ENCODE peak calls at places on chromosomes 1 and 21, in eight cellular contexts. O, M, Y, N, V, Q, S and J are unnamed samples. For H3K9me3, the result is how much of the 10 kb centered on the place peaks cover.

GRCh38 chr1:201582261-201582951 is 43.5 kb downstream of the NAV1 start:
- DNase-seq in M (no peak), Y (peak), Q (peak), V (no peak), S (no peak), N (peak), O (peak), J (no peak)

GRCh38 chr1:247112479-247112781 is 8.3 kb upstream of the ZNF669 start:
- DNase-seq in Y (no peak), M (no peak), N (no peak), Q (no peak), V (no peak), O (no peak), S (no peak), J (no peak)

GRCh38 chr1:24900486-24900849 is 29.6 kb downstream of the RUNX3 start:
- DNase-seq in M (no peak), O (no peak), Y (no peak), Q (no peak), N (no peak), S (no peak), V (no peak), J (peak)

GRCh38 chr1:24364975-24365678 is 46.0 kb downstream of the GRHL3 start:
- DNase-seq in Q (peak), V (no peak), O (peak), M (no peak), Y (peak), S (no peak), N (peak), J (no peak)

GRCh38 chr1:155961937-155962336 is 16.4 kb downstream of the ARHGEF2 start:
- DNase-seq in Q (peak), V (no peak), Y (no peak), M (no peak), O (peak), S (no peak), N (no peak), J (peak)

GRCh38 chr1:61836649-61837048 is 94.4 kb downstream of the PATJ start:
- DNase-seq in O (no peak), Y (no peak), N (no peak), S (no peak), V (peak), Q (no peak), M (no peak), J (no peak)

GRCh38 chr1:7516341-7516740 is 254.8 kb upstream of the VAMP3 start:
- DNase-seq in O (no peak), M (no peak), S (no peak), Y (no peak), N (no peak), Q (no peak), V (no peak), J (no peak)

GRCh38 chr1:10399487-10399917 is 638 bp downstream of the PGD start:
- DNase-seq in O (peak), Q (peak), Y (peak), M (no peak), S (peak), N (no peak), V (peak), J (no peak)

GRCh38 chr1:2906620-2907019 is 105.1 kb upstream of the TTC34 start:
- DNase-seq in N (no peak), V (no peak), M (no peak), Q (no peak), Y (no peak), O (no peak), S (no peak), J (no peak)

GRCh38 chr1:44546403-44547053 is 127.8 kb downstream of the TMEM53 start:
- DNase-seq in M (no peak), O (no peak), V (no peak), S (no peak), Y (no peak), Q (no peak), N (no peak), J (no peak)

GRCh38 chr1:96843196-96843595 is 121.6 kb downstream of the PTBP2 start:
- DNase-seq in N (no peak), Y (no peak), M (no peak), V (no peak), Q (peak), O (peak), S (no peak), J (no peak)

GRCh38 chr1:203593723-203594122 is 32.9 kb upstream of the ATP2B4 start:
- DNase-seq in Q (no peak), V (no peak), Y (peak), O (peak), M (no peak), S (peak), N (peak), J (no peak)

GRCh38 chr1:241672301-241672700 is 20.2 kb downstream of the WDR64 start:
- DNase-seq in V (no peak), Q (no peak), O (no peak), S (no peak), Y (no peak), M (no peak), N (no peak), J (no peak)

GRCh38 chr1:228020686-228021525 is 14.1 kb downstream of the WNT3A start:
- DNase-seq in Q (no peak), M (no peak), V (no peak), N (no peak), O (no peak), S (no peak), Y (no peak), J (no peak)

GRCh38 chr1:178192686-178193085 is 98.8 kb downstream of the RASAL2 start:
- DNase-seq in Y (peak), O (peak), V (no peak), S (no peak), Q (peak), M (no peak), N (peak), J (no peak)

GRCh38 chr1:35120458-35121133 is 41.4 kb downstream of the ZMYM1 start:
- DNase-seq in Y (no peak), N (peak), V (no peak), O (peak), Q (peak), M (peak), S (no peak), J (peak)

GRCh38 chr1:184563308-184563707 is 176.5 kb downstream of the C1orf21 start:
- DNase-seq in N (peak), Y (no peak), V (no peak), O (peak), S (no peak), Q (peak), M (no peak), J (no peak)

GRCh38 chr1:184296466-184297243 is 90.2 kb upstream of the C1orf21 start:
- DNase-seq in V (peak), N (peak), S (no peak), M (peak), Q (peak), O (peak), Y (peak), J (peak)

GRCh38 chr21:33552999-33553598 is 10.3 kb downstream of the SON start:
- DNase-seq in Y (no peak), Q (no peak), V (no peak), S (no peak), O (no peak), M (no peak), N (no peak), J (no peak)

GRCh38 chr1:14320518-14320917 is 278.0 kb upstream of the KAZN start:
- DNase-seq in S (no peak), M (no peak), O (peak), V (no peak), Q (peak), N (no peak), Y (no peak), J (no peak)

GRCh38 chr1:94919241-94920030 is 7.5 kb downstream of the CNN3 start:
- DNase-seq in Q (no peak), V (no peak), M (no peak), Y (no peak), N (peak), O (no peak), S (no peak), J (no peak)

GRCh38 chr1:152159144-152159543 is at the start of gene RPTN:
- DNase-seq in M (no peak), V (no peak), S (no peak), Q (no peak), N (no peak), Y (no peak), O (no peak), J (no peak)
- H3K9me3 ChIP-seq in M (under half), V (under half), S (under half), Q (under half), N (under half), Y (under half), O (under half), J (under half)

GRCh38 chr1:5287178-5288155 is 633.1 kb downstream of the AJAP1 start:
- DNase-seq in O (no peak), S (no peak), V (no peak), M (no peak), Y (peak), Q (no peak), N (no peak), J (no peak)

GRCh38 chr1:5286244-5286643 is 631.8 kb downstream of the AJAP1 start:
- DNase-seq in O (no peak), V (no peak), S (peak), Q (no peak), Y (no peak), M (no peak), N (peak), J (no peak)
- H3K9me3 ChIP-seq in O (under half), V (under half), S (under half), Q (under half), Y (under half), M (under half), N (under half), J (under half)

GRCh38 chr1:40314721-40315238 is 2.3 kb downstream of the COL9A2 start:
- DNase-seq in M (no peak), Q (no peak), Y (no peak), O (no peak), N (no peak), S (no peak), V (no peak), J (no peak)

GRCh38 chr1:40313958-40314720 is 2.9 kb downstream of the COL9A2 start:
- DNase-seq in Y (no peak), Q (no peak), S (no peak), N (no peak), V (no peak), O (no peak), M (no peak), J (no peak)

GRCh38 chr1:40316595-40317393 is at the start of gene COL9A2:
- DNase-seq in M (no peak), Y (peak), V (no peak), Q (peak), N (no peak), S (peak), O (no peak), J (no peak)

GRCh38 chr1:40315795-40316594 is 1.1 kb downstream of the COL9A2 start:
- DNase-seq in Q (peak), Y (no peak), O (no peak), S (no peak), M (no peak), N (peak), V (no peak), J (no peak)

GRCh38 chr1:40315239-40315794 is 1.8 kb downstream of the COL9A2 start:
- DNase-seq in O (peak), Y (peak), S (peak), Q (peak), M (peak), N (peak), V (peak), J (peak)
- H3K9me3 ChIP-seq in O (under half), Y (under half), S (under half), Q (under half), M (under half), N (under half), V (under half), J (under half)

GRCh38 chr1:100552922-100553321 is 15.0 kb downstream of the GPR88 start:
- DNase-seq in N (no peak), M (no peak), V (no peak), Q (no peak), O (no peak), S (no peak), Y (no peak), J (no peak)

GRCh38 chr1:100556181-100556580 is 18.2 kb downstream of the GPR88 start:
- DNase-seq in Q (no peak), O (no peak), S (no peak), M (no peak), V (no peak), N (no peak), Y (no peak), J (no peak)

GRCh38 chr1:100557606-100557953 is 19.6 kb downstream of the GPR88 start:
- DNase-seq in N (no peak), V (no peak), S (no peak), Y (no peak), O (no peak), M (no peak), Q (no peak), J (no peak)

GRCh38 chr1:100556925-100557605 is 19.1 kb downstream of the GPR88 start:
- DNase-seq in V (no peak), S (no peak), O (no peak), Y (no peak), Q (no peak), M (no peak), N (no peak), J (no peak)

DNA sequence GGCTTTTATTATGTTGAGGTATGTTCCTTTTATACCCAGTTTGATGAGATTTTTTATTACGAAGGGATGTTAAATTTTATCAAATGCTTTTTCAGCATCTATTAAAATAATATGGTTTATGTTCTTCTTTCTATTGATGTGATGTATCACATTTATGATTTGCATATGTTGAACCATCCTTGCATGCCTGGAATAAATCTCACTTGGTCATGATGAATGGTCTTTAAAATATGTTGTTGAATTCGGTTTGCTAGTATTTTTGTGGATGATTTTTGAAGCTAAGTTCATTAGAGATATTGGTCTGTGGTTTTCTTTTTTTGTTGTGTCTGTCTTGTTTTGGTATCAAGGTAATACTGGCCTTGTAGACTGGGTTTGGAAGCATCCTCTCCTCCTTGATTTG is 14.1 kb downstream of the GPR88 start:
- DNase-seq in O (no peak), S (no peak), N (no peak), Y (no peak), V (no peak), M (no peak), Q (no peak), J (no peak)
- H3K9me3 ChIP-seq in O (under half), S (under half), N (under half), Y (under half), V (under half), M (under half), Q (under half), J (under half)

GRCh38 chr21:28154121-28154520 is 838.6 kb downstream of the LTN1 start:
- DNase-seq in M (no peak), N (no peak), V (no peak), Y (no peak), O (no peak), Q (no peak), S (no peak), J (no peak)

GRCh38 chr21:28150021-28150420 is 842.7 kb downstream of the LTN1 start:
- DNase-seq in M (no peak), Y (no peak), O (no peak), Q (no peak), S (no peak), N (no peak), V (no peak), J (no peak)

GRCh38 chr21:28148400-28149064 is 844.1 kb downstream of the LTN1 start:
- DNase-seq in M (no peak), N (no peak), V (no peak), Q (peak), S (no peak), O (peak), Y (peak), J (no peak)

GRCh38 chr21:28152729-28153128 is 839.9 kb downstream of the LTN1 start:
- DNase-seq in M (no peak), O (peak), N (no peak), S (no peak), V (no peak), Y (no peak), Q (no peak), J (no peak)

GRCh38 chr21:28150778-28151177 is 841.9 kb downstream of the LTN1 start:
- DNase-seq in Q (no peak), Y (no peak), M (no peak), O (peak), S (no peak), V (no peak), N (no peak), J (no peak)
- H3K9me3 ChIP-seq in Q (under half), Y (under half), M (under half), O (under half), S (under half), V (under half), N (under half), J (under half)

GRCh38 chr21:9738527-9738926 is 782.9 kb upstream of the TPTE start:
- DNase-seq in N (no peak), M (no peak), O (no peak), V (no peak), S (no peak), Q (no peak), Y (no peak), J (no peak)
- H3K9me3 ChIP-seq in N (half or more), M (under half), O (under half), V (under half), S (under half), Q (under half), Y (under half), J (under half)

GRCh38 chr1:9031484-9032259 is 5.4 kb upstream of the SLC2A7 start:
- DNase-seq in V (no peak), N (no peak), O (no peak), Q (no peak), Y (no peak), M (no peak), S (no peak), J (no peak)
- H3K9me3 ChIP-seq in V (under half), N (under half), O (under half), Q (under half), Y (under half), M (under half), S (under half), J (under half)

DNA sequence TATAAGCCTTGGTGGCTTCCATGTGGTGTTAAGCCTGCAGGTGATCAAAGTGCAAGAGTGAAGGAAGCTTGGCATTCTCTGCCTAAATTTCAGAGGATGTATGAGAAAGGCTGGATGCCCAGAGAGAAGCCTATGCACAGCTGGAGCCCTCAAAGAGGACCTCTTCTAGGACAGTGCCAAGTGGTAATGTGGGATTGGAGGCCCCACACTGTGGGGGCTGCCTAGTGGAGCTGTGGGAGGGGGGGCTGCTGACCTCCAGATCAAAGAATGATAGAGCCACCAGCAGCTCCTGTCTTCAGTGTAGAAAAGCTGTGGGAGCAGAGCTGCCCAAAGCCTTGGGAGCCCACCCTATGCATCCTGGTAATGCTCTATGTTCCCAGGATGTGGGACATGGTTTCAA is 1512.7 kb upstream of the TPTE start:
- DNase-seq in S (no peak), Y (no peak), Q (no peak), O (no peak), M (no peak), V (no peak), N (no peak), J (no peak)
- H3K9me3 ChIP-seq in S (under half), Y (under half), Q (under half), O (under half), M (under half), V (under half), N (under half), J (under half)

DNA sequence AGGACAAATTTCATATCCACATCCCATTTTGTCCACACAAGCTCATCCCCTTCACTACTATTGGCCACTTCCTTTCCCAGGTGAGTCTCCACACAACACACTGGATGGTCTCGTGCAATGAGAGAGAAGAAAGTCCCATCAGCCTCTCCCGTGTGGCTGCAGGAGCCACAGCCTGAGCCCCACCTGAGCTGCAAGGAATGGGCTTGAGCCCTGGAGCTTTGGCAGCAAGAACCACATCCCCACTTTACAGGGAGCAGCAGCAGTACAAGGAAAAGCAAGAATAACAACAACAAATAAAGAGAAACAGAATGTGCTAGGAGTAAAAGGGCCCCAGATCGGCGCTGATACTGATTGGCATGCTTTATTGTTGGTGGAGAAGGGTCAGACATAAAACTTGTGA is 117.7 kb downstream of the TPTE start:
- DNase-seq in Q (no peak), V (no peak), Y (no peak), S (no peak), M (no peak), N (no peak), O (no peak), J (no peak)
- H3K9me3 ChIP-seq in Q (under half), V (under half), Y (under half), S (under half), M (under half), N (half or more), O (under half), J (under half)

GRCh38 chr1:42504535-42505128 is 41.5 kb downstream of the CCDC30 start:
- DNase-seq in S (no peak), V (no peak), Q (no peak), M (no peak), N (no peak), Y (no peak), O (no peak), J (no peak)
- H3K9me3 ChIP-seq in S (under half), V (under half), Q (under half), M (under half), N (half or more), Y (half or more), O (under half), J (under half)